ENCODE peak calls at places on chromosomes 3 and 15, in four cellular contexts. Z is gastrocnemius medialis, H is transverse colon, A is fibroblast of mammary gland. D is an unnamed sample.

GRCh38 chr3:31041161-31041978 is 146.9 kb upstream of the GADL1 start:
- DNase-seq in Z (no peak), H (no peak), A (peak), D (no peak)

GRCh38 chr15:34582461-34583357 is 742 bp downstream of the GOLGA8B start:
- DNase-seq in Z (no peak), H (peak), A (no peak), D (peak)

GRCh38 chr15:99956820-99957641 is 223.8 kb upstream of the LYSMD4 start:
- DNase-seq in Z (no peak), H (no peak), A (no peak), D (no peak)

GRCh38 chr3:13025090-13025489 is 48.1 kb downstream of the IQSEC1 start:
- DNase-seq in Z (no peak), H (no peak), A (peak), D (no peak)

GRCh38 chr3:159045279-159045678 is 243.4 kb downstream of the MFSD1 start:
- DNase-seq in Z (no peak), H (no peak), A (no peak), D (no peak)

GRCh38 chr3:30873667-30874066 is 20.8 kb downstream of the GADL1 start:
- DNase-seq in Z (no peak), H (no peak), A (peak), D (no peak)

GRCh38 chr15:98421419-98422085 is 226.8 kb upstream of the IGF1R start:
- DNase-seq in Z (peak), H (peak), A (peak), D (peak)

GRCh38 chr3:30810617-30811016 is 83.8 kb downstream of the GADL1 start:
- DNase-seq in Z (peak), H (no peak), A (no peak), D (no peak)

GRCh38 chr15:43939070-43939469 is 112.3 kb downstream of the WDR76 start:
- DNase-seq in Z (no peak), H (peak), A (peak), D (no peak)

GRCh38 chr3:146092230-146092629 is 68.8 kb downstream of the PLOD2 start:
- DNase-seq in Z (no peak), H (no peak), A (peak), D (no peak)

GRCh38 chr15:81297147-81297572 is 26.8 kb downstream of the STARD5 start:
- DNase-seq in Z (no peak), H (peak), A (no peak), D (no peak)

GRCh38 chr3:72058493-72059081 is 273.6 kb upstream of the PROK2 start:
- DNase-seq in Z (peak), H (no peak), A (no peak), D (no peak)

GRCh38 chr15:76418352-76419140 is 82.0 kb downstream of the ISL2 start:
- DNase-seq in Z (no peak), H (no peak), A (no peak), D (no peak)

GRCh38 chr3:153111056-153111455 is 51.0 kb upstream of the RAP2B start:
- DNase-seq in Z (no peak), H (no peak), A (peak), D (no peak)

GRCh38 chr3:13548696-13549512 is at the start of gene FBLN2:
- DNase-seq in Z (no peak), H (peak), A (no peak), D (no peak)

GRCh38 chr3:86867990-86868389 is 123.0 kb downstream of the VGLL3 start:
- DNase-seq in Z (no peak), H (no peak), A (peak), D (no peak)

GRCh38 chr3:122691195-122691594 is 10.6 kb downstream of the PARP14 start:
- DNase-seq in Z (no peak), H (no peak), A (peak), D (no peak)

GRCh38 chr3:108441081-108441507 is 69.3 kb downstream of the MYH15 start:
- DNase-seq in Z (no peak), H (no peak), A (peak), D (no peak)

GRCh38 chr3:194136519-194137313 is 768 bp downstream of the HES1 start:
- DNase-seq in Z (peak), H (peak), A (peak), D (peak)

GRCh38 chr3:49715611-49716121 is 3.8 kb downstream of the AMIGO3 start:
- DNase-seq in Z (peak), H (no peak), A (no peak), D (no peak)

GRCh38 chr3:127961963-127962362 is 46.9 kb downstream of the KBTBD12 start:
- DNase-seq in Z (no peak), H (no peak), A (peak), D (no peak)